ENCODE peak calls at places on chromosomes 13 and 19, in nine cellular contexts. One of them, this sample, is unnamed.

GRCh38 chr19:31264379-31264778 is 84.9 kb downstream of the TSHZ3 start:
- DNase-seq in NCI-H1105: no peak
- DNase-seq in AG10803: no peak
- DNase-seq in HEK293T: no peak
- DNase-seq in activated gamma-delta T cell: no peak
- DNase-seq in T follicular helper cell: no peak
- DNase-seq in HFF-Myc: no peak
- DNase-seq in C1 segment of cervical spinal cord: no peak
- DNase-seq in GOT3: no peak
- DNase-seq in this sample: no peak

GRCh38 chr19:40575326-40575725 is 1.3 kb upstream of the SHKBP1 start:
- DNase-seq in NCI-H1105: no peak
- DNase-seq in AG10803: no peak
- DNase-seq in HEK293T: no peak
- DNase-seq in activated gamma-delta T cell: no peak
- DNase-seq in T follicular helper cell: no peak
- DNase-seq in HFF-Myc: no peak
- DNase-seq in C1 segment of cervical spinal cord: no peak
- DNase-seq in GOT3: no peak
- DNase-seq in this sample: no peak

GRCh38 chr19:46076951-46077814 is 36.4 kb upstream of the IGFL4 start:
- DNase-seq in NCI-H1105: peak
- DNase-seq in AG10803: peak
- DNase-seq in HEK293T: peak
- DNase-seq in activated gamma-delta T cell: no peak
- DNase-seq in T follicular helper cell: no peak
- DNase-seq in HFF-Myc: peak
- DNase-seq in C1 segment of cervical spinal cord: peak
- DNase-seq in GOT3: peak
- DNase-seq in this sample: no peak

GRCh38 chr13:66835040-66835628 is 395.0 kb downstream of the PCDH9 start:
- DNase-seq in NCI-H1105: peak
- DNase-seq in AG10803: no peak
- DNase-seq in HEK293T: peak
- DNase-seq in activated gamma-delta T cell: no peak
- DNase-seq in T follicular helper cell: no peak
- DNase-seq in HFF-Myc: no peak
- DNase-seq in C1 segment of cervical spinal cord: peak
- DNase-seq in GOT3: no peak
- DNase-seq in this sample: no peak

GRCh38 chr19:28494466-28494865 is 718.5 kb downstream of the UQCRFS1 start:
- DNase-seq in NCI-H1105: no peak
- DNase-seq in AG10803: no peak
- DNase-seq in HEK293T: no peak
- DNase-seq in activated gamma-delta T cell: no peak
- DNase-seq in T follicular helper cell: no peak
- DNase-seq in HFF-Myc: no peak
- DNase-seq in C1 segment of cervical spinal cord: no peak
- DNase-seq in GOT3: no peak
- DNase-seq in this sample: no peak

GRCh38 chr19:1884719-1885334 is 469 bp downstream of the ABHD17A start:
- DNase-seq in NCI-H1105: no peak
- DNase-seq in AG10803: no peak
- DNase-seq in HEK293T: no peak
- DNase-seq in activated gamma-delta T cell: no peak
- DNase-seq in T follicular helper cell: no peak
- DNase-seq in HFF-Myc: no peak
- DNase-seq in C1 segment of cervical spinal cord: no peak
- DNase-seq in GOT3: no peak
- DNase-seq in this sample: no peak

GRCh38 chr13:108609353-108609752 is 20.1 kb upstream of the MYO16 start:
- DNase-seq in NCI-H1105: no peak
- DNase-seq in AG10803: peak
- DNase-seq in HEK293T: peak
- DNase-seq in activated gamma-delta T cell: no peak
- DNase-seq in T follicular helper cell: no peak
- DNase-seq in HFF-Myc: peak
- DNase-seq in C1 segment of cervical spinal cord: no peak
- DNase-seq in GOT3: no peak
- DNase-seq in this sample: no peak

GRCh38 chr19:824885-825284 is 2.8 kb upstream of the AZU1 start:
- DNase-seq in NCI-H1105: no peak
- DNase-seq in AG10803: no peak
- DNase-seq in HEK293T: no peak
- DNase-seq in activated gamma-delta T cell: no peak
- DNase-seq in T follicular helper cell: no peak
- DNase-seq in HFF-Myc: no peak
- DNase-seq in C1 segment of cervical spinal cord: no peak
- DNase-seq in GOT3: no peak
- DNase-seq in this sample: no peak

GRCh38 chr19:56350416-56351045 is 35.9 kb upstream of the ZSCAN5A start:
- DNase-seq in NCI-H1105: peak
- DNase-seq in AG10803: peak
- DNase-seq in HEK293T: no peak
- DNase-seq in activated gamma-delta T cell: no peak
- DNase-seq in T follicular helper cell: peak
- DNase-seq in HFF-Myc: peak
- DNase-seq in C1 segment of cervical spinal cord: no peak
- DNase-seq in GOT3: no peak
- DNase-seq in this sample: no peak

GRCh38 chr13:110161112-110161897 is 145.7 kb downstream of the COL4A1 start:
- DNase-seq in NCI-H1105: no peak
- DNase-seq in AG10803: no peak
- DNase-seq in HEK293T: no peak
- DNase-seq in activated gamma-delta T cell: no peak
- DNase-seq in T follicular helper cell: no peak
- DNase-seq in HFF-Myc: no peak
- DNase-seq in C1 segment of cervical spinal cord: no peak
- DNase-seq in GOT3: no peak
- DNase-seq in this sample: no peak

GRCh38 chr19:14614099-14614412 is 31.2 kb downstream of the CLEC17A start:
- DNase-seq in NCI-H1105: no peak
- DNase-seq in AG10803: no peak
- DNase-seq in HEK293T: no peak
- DNase-seq in activated gamma-delta T cell: no peak
- DNase-seq in T follicular helper cell: no peak
- DNase-seq in HFF-Myc: no peak
- DNase-seq in C1 segment of cervical spinal cord: no peak
- DNase-seq in GOT3: no peak
- DNase-seq in this sample: no peak

GRCh38 chr13:49495783-49496762 is at the start of gene PHF11:
- DNase-seq in NCI-H1105: no peak
- DNase-seq in AG10803: peak
- DNase-seq in HEK293T: peak
- DNase-seq in activated gamma-delta T cell: peak
- DNase-seq in T follicular helper cell: peak
- DNase-seq in HFF-Myc: peak
- DNase-seq in C1 segment of cervical spinal cord: peak
- DNase-seq in GOT3: peak
- DNase-seq in this sample: no peak

GRCh38 chr19:10007366-10007765 is 2.9 kb downstream of the COL5A3 start:
- DNase-seq in NCI-H1105: no peak
- DNase-seq in AG10803: peak
- DNase-seq in HEK293T: no peak
- DNase-seq in activated gamma-delta T cell: no peak
- DNase-seq in T follicular helper cell: no peak
- DNase-seq in HFF-Myc: no peak
- DNase-seq in C1 segment of cervical spinal cord: no peak
- DNase-seq in GOT3: no peak
- DNase-seq in this sample: no peak

GRCh38 chr19:53158119-53158656 is 665 bp downstream of the ZNF347 start:
- DNase-seq in NCI-H1105: no peak
- DNase-seq in AG10803: peak
- DNase-seq in HEK293T: no peak
- DNase-seq in activated gamma-delta T cell: no peak
- DNase-seq in T follicular helper cell: no peak
- DNase-seq in HFF-Myc: no peak
- DNase-seq in C1 segment of cervical spinal cord: no peak
- DNase-seq in GOT3: no peak
- DNase-seq in this sample: no peak

GRCh38 chr19:48325265-48325910 is at the start of gene EMP3:
- DNase-seq in NCI-H1105: no peak
- DNase-seq in AG10803: peak
- DNase-seq in HEK293T: peak
- DNase-seq in activated gamma-delta T cell: peak
- DNase-seq in T follicular helper cell: peak
- DNase-seq in HFF-Myc: peak
- DNase-seq in C1 segment of cervical spinal cord: no peak
- DNase-seq in GOT3: peak
- DNase-seq in this sample: no peak

GRCh38 chr19:12794936-12795335 is 3.6 kb downstream of the JUNB start:
- DNase-seq in NCI-H1105: no peak
- DNase-seq in AG10803: no peak
- DNase-seq in HEK293T: no peak
- DNase-seq in activated gamma-delta T cell: no peak
- DNase-seq in T follicular helper cell: no peak
- DNase-seq in HFF-Myc: no peak
- DNase-seq in C1 segment of cervical spinal cord: no peak
- DNase-seq in GOT3: no peak
- DNase-seq in this sample: no peak

GRCh38 chr13:33303885-33304284 is 18.3 kb upstream of the STARD13 start:
- DNase-seq in NCI-H1105: no peak
- DNase-seq in AG10803: peak
- DNase-seq in HEK293T: no peak
- DNase-seq in activated gamma-delta T cell: no peak
- DNase-seq in T follicular helper cell: no peak
- DNase-seq in HFF-Myc: no peak
- DNase-seq in C1 segment of cervical spinal cord: no peak
- DNase-seq in GOT3: no peak
- DNase-seq in this sample: no peak

GRCh38 chr13:98443329-98443728 is 133.6 kb downstream of the STK24 start:
- DNase-seq in NCI-H1105: no peak
- DNase-seq in AG10803: peak
- DNase-seq in HEK293T: no peak
- DNase-seq in activated gamma-delta T cell: no peak
- DNase-seq in T follicular helper cell: no peak
- DNase-seq in HFF-Myc: peak
- DNase-seq in C1 segment of cervical spinal cord: no peak
- DNase-seq in GOT3: no peak
- DNase-seq in this sample: peak

GRCh38 chr13:42041017-42041683 is 7.3 kb upstream of the DGKH start:
- DNase-seq in NCI-H1105: peak
- DNase-seq in AG10803: peak
- DNase-seq in HEK293T: peak
- DNase-seq in activated gamma-delta T cell: peak
- DNase-seq in T follicular helper cell: no peak
- DNase-seq in HFF-Myc: no peak
- DNase-seq in C1 segment of cervical spinal cord: peak
- DNase-seq in GOT3: no peak
- DNase-seq in this sample: no peak

GRCh38 chr13:26558074-26558805 is 757 bp downstream of the WASF3 start:
- DNase-seq in NCI-H1105: no peak
- DNase-seq in AG10803: peak
- DNase-seq in HEK293T: peak
- DNase-seq in activated gamma-delta T cell: no peak
- DNase-seq in T follicular helper cell: no peak
- DNase-seq in HFF-Myc: no peak
- DNase-seq in C1 segment of cervical spinal cord: peak
- DNase-seq in GOT3: no peak
- DNase-seq in this sample: no peak

GRCh38 chr13:28204690-28205443 is 66.5 kb downstream of the PAN3 start:
- DNase-seq in NCI-H1105: no peak
- DNase-seq in AG10803: no peak
- DNase-seq in HEK293T: no peak
- DNase-seq in activated gamma-delta T cell: no peak
- DNase-seq in T follicular helper cell: no peak
- DNase-seq in HFF-Myc: no peak
- DNase-seq in C1 segment of cervical spinal cord: no peak
- DNase-seq in GOT3: no peak
- DNase-seq in this sample: no peak

GRCh38 chr13:72620874-72621273 is 106.6 kb downstream of the MZT1 start:
- DNase-seq in NCI-H1105: no peak
- DNase-seq in AG10803: no peak
- DNase-seq in HEK293T: no peak
- DNase-seq in activated gamma-delta T cell: no peak
- DNase-seq in T follicular helper cell: no peak
- DNase-seq in HFF-Myc: no peak
- DNase-seq in C1 segment of cervical spinal cord: no peak
- DNase-seq in GOT3: no peak
- DNase-seq in this sample: no peak

GRCh38 chr19:51783373-51783772 is 11.6 kb upstream of the FPR3 start:
- DNase-seq in NCI-H1105: no peak
- DNase-seq in AG10803: peak
- DNase-seq in HEK293T: no peak
- DNase-seq in activated gamma-delta T cell: no peak
- DNase-seq in T follicular helper cell: no peak
- DNase-seq in HFF-Myc: no peak
- DNase-seq in C1 segment of cervical spinal cord: no peak
- DNase-seq in GOT3: no peak
- DNase-seq in this sample: no peak

GRCh38 chr13:43285891-43286602 is 262.7 kb downstream of the DNAJC15 start:
- DNase-seq in NCI-H1105: no peak
- DNase-seq in AG10803: peak
- DNase-seq in HEK293T: no peak
- DNase-seq in activated gamma-delta T cell: no peak
- DNase-seq in T follicular helper cell: no peak
- DNase-seq in HFF-Myc: no peak
- DNase-seq in C1 segment of cervical spinal cord: no peak
- DNase-seq in GOT3: no peak
- DNase-seq in this sample: no peak

GRCh38 chr13:112928958-112929777 is 39.8 kb upstream of the MCF2L start:
- DNase-seq in NCI-H1105: peak
- DNase-seq in AG10803: peak
- DNase-seq in HEK293T: no peak
- DNase-seq in activated gamma-delta T cell: no peak
- DNase-seq in T follicular helper cell: no peak
- DNase-seq in HFF-Myc: peak
- DNase-seq in C1 segment of cervical spinal cord: no peak
- DNase-seq in GOT3: no peak
- DNase-seq in this sample: no peak

GRCh38 chr19:29442094-29442493 is 83.7 kb upstream of the VSTM2B start:
- DNase-seq in NCI-H1105: no peak
- DNase-seq in AG10803: no peak
- DNase-seq in HEK293T: no peak
- DNase-seq in activated gamma-delta T cell: no peak
- DNase-seq in T follicular helper cell: no peak
- DNase-seq in HFF-Myc: no peak
- DNase-seq in C1 segment of cervical spinal cord: no peak
- DNase-seq in GOT3: no peak
- DNase-seq in this sample: no peak

GRCh38 chr19:49380391-49380790 is 7.7 kb upstream of the KASH5 start:
- DNase-seq in NCI-H1105: no peak
- DNase-seq in AG10803: no peak
- DNase-seq in HEK293T: no peak
- DNase-seq in activated gamma-delta T cell: no peak
- DNase-seq in T follicular helper cell: no peak
- DNase-seq in HFF-Myc: no peak
- DNase-seq in C1 segment of cervical spinal cord: no peak
- DNase-seq in GOT3: no peak
- DNase-seq in this sample: no peak

GRCh38 chr19:20164456-20164855 is 2.6 kb upstream of the ZNF486 start:
- DNase-seq in NCI-H1105: no peak
- DNase-seq in AG10803: no peak
- DNase-seq in HEK293T: no peak
- DNase-seq in activated gamma-delta T cell: no peak
- DNase-seq in T follicular helper cell: no peak
- DNase-seq in HFF-Myc: no peak
- DNase-seq in C1 segment of cervical spinal cord: no peak
- DNase-seq in GOT3: no peak
- DNase-seq in this sample: no peak

GRCh38 chr19:10655457-10656312 is 1.5 kb downstream of the ILF3 start:
- DNase-seq in NCI-H1105: no peak
- DNase-seq in AG10803: peak
- DNase-seq in HEK293T: no peak
- DNase-seq in activated gamma-delta T cell: no peak
- DNase-seq in T follicular helper cell: no peak
- DNase-seq in HFF-Myc: no peak
- DNase-seq in C1 segment of cervical spinal cord: peak
- DNase-seq in GOT3: no peak
- DNase-seq in this sample: no peak

GRCh38 chr19:4295972-4296771 is 6.0 kb downstream of the TMIGD2 start:
- DNase-seq in NCI-H1105: peak
- DNase-seq in AG10803: peak
- DNase-seq in HEK293T: no peak
- DNase-seq in activated gamma-delta T cell: no peak
- DNase-seq in T follicular helper cell: no peak
- DNase-seq in HFF-Myc: no peak
- DNase-seq in C1 segment of cervical spinal cord: no peak
- DNase-seq in GOT3: no peak
- DNase-seq in this sample: no peak

GRCh38 chr19:28581468-28581770 is 631.5 kb downstream of the UQCRFS1 start:
- DNase-seq in NCI-H1105: no peak
- DNase-seq in AG10803: no peak
- DNase-seq in HEK293T: no peak
- DNase-seq in activated gamma-delta T cell: no peak
- DNase-seq in T follicular helper cell: no peak
- DNase-seq in HFF-Myc: no peak
- DNase-seq in C1 segment of cervical spinal cord: no peak
- DNase-seq in GOT3: no peak
- DNase-seq in this sample: no peak

This sample was measured in keratinocyte.